ENCODE peak calls at places on chromosomes 4 and X, in four cellular contexts. A is type B pancreatic cell, L is NCI-H82, Z is activated gamma-delta T cell treated with Interleukin-2 at 50 U/mL for 16 hours. V is an unnamed sample.

GRCh38 chr4:47101453-47101852 is 70.1 kb downstream of the GABRB1 start:
- DNase-seq in A (no peak), L (no peak), Z (no peak), V (no peak)

GRCh38 chr4:87982446-87982845 is 6.9 kb downstream of the SPP1 start:
- DNase-seq in A (no peak), L (no peak), Z (no peak), V (no peak)

GRCh38 chr4:8315343-8316250 is 46.0 kb downstream of the HTRA3 start:
- DNase-seq in A (peak), L (no peak), Z (peak), V (peak)

GRCh38 chrX:75276666-75277065 is 2.8 kb downstream of the UPRT start:
- DNase-seq in A (no peak), L (no peak), Z (no peak), V (no peak)

GRCh38 chrX:107565916-107566602 is 62.3 kb upstream of the PRPS1 start:
- DNase-seq in A (no peak), L (peak), Z (no peak), V (no peak)

GRCh38 chr4:125398263-125398662 is 83.5 kb downstream of the FAT4 start:
- DNase-seq in A (no peak), L (peak), Z (no peak), V (no peak)

GRCh38 chrX:136491832-136492231 is 4.1 kb downstream of the BRS3 start:
- DNase-seq in A (no peak), L (peak), Z (no peak), V (no peak)

GRCh38 chr4:109816082-109816442 is 500 bp downstream of the GAR1 start:
- DNase-seq in A (no peak), L (no peak), Z (peak), V (no peak)

GRCh38 chr4:183857040-183857439 is 48.1 kb upstream of the STOX2 start:
- DNase-seq in A (no peak), L (no peak), Z (no peak), V (no peak)

GRCh38 chr4:153676491-153676890 is 7.6 kb upstream of the TLR2 start:
- DNase-seq in A (no peak), L (no peak), Z (no peak), V (no peak)

GRCh38 chr4:153115322-153116100 is 88.7 kb upstream of the TRIM2 start:
- DNase-seq in A (no peak), L (no peak), Z (peak), V (no peak)

GRCh38 chrX:41085883-41086626 is 810 bp downstream of the USP9X start:
- DNase-seq in A (no peak), L (peak), Z (peak), V (peak)

GRCh38 chr4:78524009-78524408 is 27.6 kb upstream of the ANXA3 start:
- DNase-seq in A (no peak), L (no peak), Z (no peak), V (no peak)

GRCh38 chr4:119106036-119107000 is 29.3 kb upstream of the MYOZ2 start:
- DNase-seq in A (no peak), L (no peak), Z (no peak), V (no peak)

GRCh38 chrX:80550722-80551121 is 130.5 kb downstream of the TENT5D start:
- DNase-seq in A (no peak), L (peak), Z (no peak), V (no peak)

GRCh38 chrX:8743126-8743732 is 11.3 kb upstream of the ANOS1 start:
- DNase-seq in A (no peak), L (peak), Z (peak), V (no peak)

GRCh38 chrX:13463608-13464007 is 105.8 kb upstream of the EGFL6 start:
- DNase-seq in A (no peak), L (peak), Z (no peak), V (no peak)

GRCh38 chr4:81215219-81215892 is at the start of gene PRKG2:
- DNase-seq in A (no peak), L (peak), Z (no peak), V (no peak)

V was measured in mesenteric fat pad.